ENCODE peak calls at places on chromosomes 6 and 20, in five cellular contexts. M, Z, F, K and B are unnamed samples. For H3K36me3, the result is how much of the 10 kb centered on the place peaks cover.

GRCh38 chr20:21191839-21192238 is 66.0 kb downstream of the KIZ start:
- DNase-seq in Z (no peak), F (no peak), K (no peak), M (no peak), B (no peak)

GRCh38 chr20:33568378-33569289 is 78.7 kb downstream of the CBFA2T2 start:
- DNase-seq in K (no peak), M (peak), F (no peak), Z (no peak), B (no peak)

GRCh38 chr6:5315883-5316282 is 54.6 kb downstream of the FARS2 start:
- DNase-seq in M (no peak), K (no peak), Z (no peak), F (peak), B (no peak)

GRCh38 chr20:8094415-8094818 is 37.6 kb upstream of the PLCB1 start:
- DNase-seq in K (no peak), F (peak), Z (no peak), M (peak), B (no peak)

GRCh38 chr6:133591330-133591729 is 297.6 kb upstream of the TCF21 start:
- DNase-seq in K (peak), M (no peak), Z (no peak), F (no peak), B (no peak)

GRCh38 chr20:48722737-48723191 is 105.0 kb downstream of the PREX1 start:
- DNase-seq in F (peak), Z (peak), K (no peak), M (no peak), B (peak)

GRCh38 chr20:25453035-25453810 is 45.8 kb downstream of the GINS1 start:
- DNase-seq in Z (no peak), K (peak), F (no peak), M (no peak), B (no peak)

GRCh38 chr6:27772261-27773001 is 139.8 kb downstream of the OR2B2 start:
- DNase-seq in K (peak), M (peak), F (peak), Z (peak), B (peak)

GRCh38 chr20:40477805-40478204 is 211.2 kb downstream of the MAFB start:
- DNase-seq in M (no peak), F (no peak), Z (no peak), K (peak), B (no peak)

GRCh38 chr20:51382986-51383821 is 159.3 kb downstream of the NFATC2 start:
- DNase-seq in F (no peak), Z (no peak), K (peak), M (no peak), B (no peak)

GRCh38 chr6:47041741-47042140 is 391 bp downstream of the ADGRF1 start:
- DNase-seq in Z (no peak), K (no peak), F (no peak), M (no peak), B (no peak)

GRCh38 chr20:6829510-6830116 is 62.1 kb downstream of the BMP2 start:
- DNase-seq in Z (no peak), F (no peak), K (peak), M (no peak), B (no peak)

GRCh38 chr6:38158762-38159350 is 339.3 kb downstream of the ZFAND3 start:
- DNase-seq in Z (no peak), K (no peak), M (no peak), F (no peak), B (no peak)

GRCh38 chr6:154187203-154187602 is 148.2 kb downstream of the OPRM1 start:
- DNase-seq in F (no peak), K (no peak), M (no peak), Z (no peak), B (no peak)

GRCh38 chr20:11178946-11179654 is 505.3 kb upstream of the JAG1 start:
- DNase-seq in K (peak), Z (no peak), F (peak), M (no peak), B (no peak)

GRCh38 chr6:12420626-12421025 is 130.5 kb downstream of the EDN1 start:
- DNase-seq in M (no peak), Z (no peak), F (no peak), K (peak), B (no peak)

GRCh38 chr20:8535403-8536003 is 403.4 kb downstream of the PLCB1 start:
- DNase-seq in K (no peak), M (no peak), F (no peak), Z (no peak), B (no peak)

GRCh38 chr20:53829086-53829703 is 235.6 kb upstream of the ZNF217 start:
- DNase-seq in Z (no peak), F (peak), M (no peak), K (peak), B (peak)

GRCh38 chr20:59032713-59033059 is 551 bp upstream of the ATP5F1E start:
- DNase-seq in Z (no peak), F (no peak), M (no peak), K (no peak), B (peak)

GRCh38 chr6:107318100-107318736 is 141.1 kb downstream of the PDSS2 start:
- DNase-seq in M (peak), Z (no peak), K (peak), F (peak), B (peak)

DNA sequence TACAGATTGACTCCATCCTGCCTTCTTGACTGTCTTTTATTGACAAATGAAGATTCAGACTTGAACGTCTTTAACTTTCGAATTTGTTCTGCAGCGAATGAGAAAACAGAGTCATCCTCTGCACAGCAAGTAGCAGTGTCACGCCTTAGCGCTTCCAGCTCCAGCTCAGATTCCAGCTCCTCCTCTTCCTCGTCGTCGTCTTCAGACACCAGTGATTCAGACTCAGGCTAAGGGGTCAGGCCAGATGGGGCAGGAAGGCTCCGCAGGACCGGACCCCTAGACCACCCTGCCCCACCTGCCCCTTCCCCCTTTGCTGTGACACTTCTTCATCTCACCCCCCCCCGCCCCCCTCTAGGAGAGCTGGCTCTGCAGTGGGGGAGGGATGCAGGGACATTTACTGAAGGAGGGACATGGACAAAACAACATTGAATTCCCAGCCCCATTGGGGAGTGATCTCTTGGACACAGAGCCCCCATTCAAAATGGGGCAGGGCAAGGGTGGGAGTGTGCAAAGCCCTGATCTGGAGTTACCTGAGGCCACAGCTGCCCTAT is 12.2 kb downstream of the BRD2 start:
- DNase-seq in K (no peak), Z (no peak), M (no peak), F (no peak), B (no peak)
- H3K36me3 ChIP-seq in K (under half), Z (half or more), M (half or more), F (half or more), B (half or more)

GRCh38 chr20:2798814-2799213 is 1.6 kb downstream of the CPXM1 start:
- DNase-seq in K (peak), M (no peak), Z (no peak), F (no peak), B (no peak)

GRCh38 chr20:2797136-2797983 is 3.1 kb downstream of the CPXM1 start:
- DNase-seq in M (no peak), F (no peak), Z (no peak), K (no peak), B (no peak)

GRCh38 chr20:2799688-2800589 is 488 bp downstream of the CPXM1 start:
- DNase-seq in F (no peak), K (no peak), M (no peak), Z (no peak), B (no peak)

GRCh38 chr20:2799271-2799670 is 1.2 kb downstream of the CPXM1 start:
- DNase-seq in K (no peak), F (no peak), Z (no peak), M (no peak), B (no peak)

DNA sequence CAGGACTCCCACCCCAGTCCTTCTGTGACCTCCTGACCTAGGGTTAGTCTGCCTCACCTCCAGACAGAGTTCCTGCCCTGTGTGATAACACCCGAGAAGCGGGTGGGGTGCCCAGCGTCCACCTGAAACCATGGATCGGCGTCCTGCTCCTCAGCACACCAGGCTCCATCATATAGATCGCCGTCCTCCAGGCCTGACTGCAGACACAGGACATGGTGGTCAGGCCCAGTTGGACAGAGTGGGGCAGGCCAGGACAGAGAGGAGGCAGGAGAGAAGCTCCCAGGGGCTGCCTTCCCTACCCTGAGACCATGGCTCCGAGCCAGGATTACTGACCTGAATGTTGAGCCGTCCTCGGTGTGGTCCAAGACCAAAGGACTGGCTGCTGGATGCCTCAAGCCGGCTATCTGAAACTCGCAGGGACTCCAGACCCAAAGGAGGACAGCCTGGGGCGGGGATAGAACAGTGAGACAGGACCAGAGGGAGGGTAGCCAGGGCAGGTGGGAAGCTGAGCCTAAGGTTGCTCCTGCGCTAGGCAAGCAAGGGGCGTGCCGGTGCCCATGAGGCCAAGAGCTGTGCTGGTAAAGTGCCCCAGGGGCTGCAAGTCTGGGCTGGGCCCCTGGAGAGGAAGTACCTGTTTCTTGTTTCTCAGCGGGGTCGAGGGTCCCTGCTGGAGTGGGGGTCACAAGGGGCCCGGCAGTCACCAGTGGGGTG is 2.2 kb downstream of the CPXM1 start:
- DNase-seq in M (no peak), Z (no peak), K (no peak), F (no peak), B (no peak)
- H3K36me3 ChIP-seq in M (under half), Z (under half), K (under half), F (under half), B (under half)

GRCh38 chr6:85620308-85620707 is 22.4 kb downstream of the SYNCRIP start:
- DNase-seq in Z (no peak), F (peak), K (no peak), M (no peak), B (no peak)
- H3K36me3 ChIP-seq in Z (under half), F (half or more), K (under half), M (half or more), B (under half)

GRCh38 chr6:90547079-90547478 is 39.8 kb downstream of the MAP3K7 start:
- DNase-seq in F (no peak), K (no peak), Z (no peak), M (no peak), B (no peak)
- H3K36me3 ChIP-seq in F (under half), K (under half), Z (under half), M (half or more), B (under half)

GRCh38 chr6:158783167-158783450 is 36.1 kb downstream of the EZR start:
- DNase-seq in F (no peak), K (no peak), Z (no peak), M (no peak), B (peak)

GRCh38 chr6:158783851-158784250 is 35.3 kb downstream of the EZR start:
- DNase-seq in Z (no peak), M (no peak), F (no peak), K (peak), B (no peak)

GRCh38 chr6:158785036-158785435 is 34.1 kb downstream of the EZR start:
- DNase-seq in F (no peak), Z (no peak), K (no peak), M (no peak), B (no peak)

GRCh38 chr6:158782432-158783166 is 36.6 kb downstream of the EZR start:
- DNase-seq in Z (no peak), K (no peak), M (no peak), F (no peak), B (no peak)

GRCh38 chr6:158784505-158784904 is 34.7 kb downstream of the EZR start:
- DNase-seq in K (peak), M (no peak), Z (no peak), F (peak), B (no peak)
- H3K36me3 ChIP-seq in K (under half), M (half or more), Z (half or more), F (half or more), B (half or more)

GRCh38 chr6:89787660-89788338 is 31.8 kb downstream of the MDN1 start:
- DNase-seq in Z (no peak), K (no peak), M (no peak), F (no peak), B (no peak)
- H3K36me3 ChIP-seq in Z (under half), K (under half), M (half or more), F (under half), B (under half)

DNA sequence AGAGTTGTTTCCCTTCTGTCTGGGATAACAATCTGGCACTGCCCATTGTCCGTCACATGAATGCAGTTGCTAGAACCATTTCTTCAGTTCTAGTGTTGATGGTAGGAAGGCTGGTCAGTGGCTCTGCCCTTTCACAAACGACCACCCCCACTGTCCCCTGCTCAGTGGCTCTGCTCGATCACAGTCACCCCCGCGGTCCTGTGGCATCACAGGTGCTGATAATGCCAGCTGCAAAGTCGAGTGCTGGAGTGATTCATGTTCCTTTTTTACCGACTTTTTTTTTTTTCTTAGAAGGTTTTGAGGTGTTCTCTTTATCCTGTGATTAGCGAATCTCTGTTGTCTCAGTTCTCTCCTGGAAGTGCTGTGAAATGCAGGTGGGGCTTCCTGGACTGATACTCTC is 22.8 kb downstream of the FAM120B start:
- DNase-seq in F (no peak), M (no peak), K (no peak), Z (no peak), B (no peak)
- H3K36me3 ChIP-seq in F (under half), M (half or more), K (under half), Z (under half), B (under half)

DNA sequence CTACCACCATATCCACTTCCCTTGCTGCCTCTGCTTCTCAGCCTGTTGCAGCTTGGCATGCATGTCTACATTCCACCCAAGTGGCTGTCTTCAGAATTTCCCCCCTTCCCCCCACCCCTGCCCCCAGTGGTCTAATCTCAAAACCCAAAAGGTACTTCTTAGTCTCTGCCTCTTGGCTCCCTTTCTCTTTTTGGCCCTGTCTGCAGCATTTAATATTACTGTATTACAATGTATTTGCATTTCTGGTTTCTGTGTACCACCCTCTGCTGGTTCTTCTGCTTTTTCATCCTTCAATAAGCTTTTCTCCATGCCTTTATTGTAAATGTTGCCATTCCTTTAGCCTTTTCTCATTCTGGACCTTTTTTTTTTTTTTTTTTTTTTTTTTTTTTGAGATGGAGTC is 43.0 kb downstream of the RPRD1B start:
- DNase-seq in M (no peak), F (no peak), Z (no peak), K (no peak), B (no peak)
- H3K36me3 ChIP-seq in M (under half), F (under half), Z (under half), K (under half), B (under half)

DNA sequence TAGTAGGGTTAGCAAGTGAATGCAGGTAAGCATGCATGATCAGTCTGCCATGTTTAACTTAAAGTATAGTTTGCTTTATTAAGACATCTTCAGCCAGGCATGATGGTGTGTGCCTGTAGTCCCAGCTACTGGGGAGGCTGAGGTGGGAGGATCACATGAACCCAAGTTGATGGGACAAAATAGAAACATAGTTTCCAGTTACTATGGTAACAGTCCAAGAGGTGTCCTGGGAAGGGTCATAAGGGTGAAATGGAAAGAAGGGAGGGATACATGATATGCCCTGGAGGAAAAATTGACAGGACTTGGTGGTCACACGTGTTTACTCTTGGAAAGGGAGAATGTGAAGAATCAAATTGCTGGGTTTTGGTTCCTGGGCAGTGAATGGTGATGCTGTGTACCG is 139.6 kb downstream of the SULF2 start:
- DNase-seq in M (no peak), K (no peak), F (no peak), Z (no peak), B (no peak)
- H3K36me3 ChIP-seq in M (half or more), K (under half), F (under half), Z (under half), B (under half)

GRCh38 chr20:4791121-4791520 is 69.4 kb downstream of the PRND start:
- DNase-seq in Z (no peak), K (no peak), F (no peak), M (no peak), B (no peak)

GRCh38 chr20:4782373-4782772 is 60.7 kb downstream of the PRND start:
- DNase-seq in M (no peak), Z (no peak), K (no peak), F (no peak), B (no peak)

GRCh38 chr20:4787825-4788224 is 66.1 kb downstream of the PRND start:
- DNase-seq in M (no peak), F (no peak), K (no peak), Z (no peak), B (no peak)

GRCh38 chr20:4788314-4788713 is 66.6 kb downstream of the PRND start:
- DNase-seq in K (no peak), F (no peak), M (no peak), Z (no peak), B (no peak)

DNA sequence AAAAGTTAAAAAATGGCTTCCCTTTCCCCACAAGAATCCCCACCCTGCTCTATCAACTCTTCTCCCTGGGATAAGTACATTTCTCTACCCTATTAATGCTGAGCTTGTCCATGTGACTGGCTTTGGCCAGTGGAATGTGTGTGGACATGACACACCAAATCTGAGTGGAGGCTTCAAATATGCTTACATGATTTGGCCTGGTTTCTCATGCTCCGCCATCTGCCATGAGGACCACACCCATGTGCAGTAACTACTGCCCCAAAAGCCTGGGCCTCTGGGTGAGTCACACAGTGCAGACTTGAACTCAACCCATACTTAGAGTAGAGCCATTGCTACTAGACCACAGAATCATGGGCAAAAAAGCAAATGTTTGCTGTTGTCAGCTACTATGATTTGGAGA is 65.4 kb downstream of the PRND start:
- DNase-seq in Z (no peak), K (peak), M (no peak), F (peak), B (peak)
- H3K36me3 ChIP-seq in Z (under half), K (under half), M (under half), F (under half), B (under half)